ENCODE peak calls at places on chromosomes 2 and 18, in ten cellular contexts. One of them, this sample, is unnamed.

GRCh38 chr2:240997141-240997855 is 1.1 kb upstream of the SNED1 start:
- DNase-seq in epithelial cell of esophagus: no peak
- DNase-seq in mucosa of descending colon: peak
- DNase-seq in A549: no peak
- DNase-seq in fibroblast of mammary gland: peak
- DNase-seq in fibroblast of pulmonary artery: no peak
- DNase-seq in osteocyte: peak
- DNase-seq in coronary artery: peak
- DNase-seq in HFFc6: no peak
- DNase-seq in HCT116: no peak
- DNase-seq in this sample: peak

GRCh38 chr2:63488118-63488713 is 100.1 kb downstream of the WDPCP start:
- DNase-seq in HFFc6: peak
- DNase-seq in fibroblast of mammary gland: peak
- DNase-seq in mucosa of descending colon: no peak
- DNase-seq in fibroblast of pulmonary artery: peak
- DNase-seq in HCT116: peak
- DNase-seq in A549: peak
- DNase-seq in osteocyte: no peak
- DNase-seq in coronary artery: no peak
- DNase-seq in epithelial cell of esophagus: peak
- DNase-seq in this sample: no peak

GRCh38 chr2:18444806-18445205 is 115.6 kb downstream of the RDH14 start:
- DNase-seq in fibroblast of pulmonary artery: no peak
- DNase-seq in mucosa of descending colon: no peak
- DNase-seq in HFFc6: no peak
- DNase-seq in coronary artery: no peak
- DNase-seq in A549: no peak
- DNase-seq in epithelial cell of esophagus: no peak
- DNase-seq in fibroblast of mammary gland: peak
- DNase-seq in osteocyte: no peak
- DNase-seq in HCT116: no peak
- DNase-seq in this sample: no peak

GRCh38 chr2:208489687-208490086 is 83.1 kb downstream of the PTH2R start:
- DNase-seq in fibroblast of mammary gland: no peak
- DNase-seq in epithelial cell of esophagus: no peak
- DNase-seq in osteocyte: no peak
- DNase-seq in fibroblast of pulmonary artery: no peak
- DNase-seq in HFFc6: no peak
- DNase-seq in HCT116: no peak
- DNase-seq in A549: no peak
- DNase-seq in coronary artery: no peak
- DNase-seq in mucosa of descending colon: no peak
- DNase-seq in this sample: no peak

GRCh38 chr2:65991864-65992554 is 442.9 kb upstream of the MEIS1 start:
- DNase-seq in epithelial cell of esophagus: no peak
- DNase-seq in A549: no peak
- DNase-seq in mucosa of descending colon: no peak
- DNase-seq in fibroblast of pulmonary artery: no peak
- DNase-seq in coronary artery: no peak
- DNase-seq in osteocyte: no peak
- DNase-seq in HFFc6: no peak
- DNase-seq in fibroblast of mammary gland: no peak
- DNase-seq in HCT116: no peak
- DNase-seq in this sample: no peak

GRCh38 chr2:84906900-84907714 is 1.7 kb downstream of the TMSB10 start:
- DNase-seq in A549: peak
- DNase-seq in mucosa of descending colon: peak
- DNase-seq in HFFc6: peak
- DNase-seq in coronary artery: peak
- DNase-seq in fibroblast of mammary gland: peak
- DNase-seq in fibroblast of pulmonary artery: peak
- DNase-seq in HCT116: peak
- DNase-seq in epithelial cell of esophagus: peak
- DNase-seq in osteocyte: no peak
- DNase-seq in this sample: no peak

GRCh38 chr2:27724905-27725693 is 46.4 kb upstream of the MRPL33 start:
- DNase-seq in fibroblast of mammary gland: peak
- DNase-seq in HFFc6: peak
- DNase-seq in HCT116: no peak
- DNase-seq in mucosa of descending colon: no peak
- DNase-seq in coronary artery: no peak
- DNase-seq in A549: no peak
- DNase-seq in osteocyte: no peak
- DNase-seq in epithelial cell of esophagus: no peak
- DNase-seq in fibroblast of pulmonary artery: peak
- DNase-seq in this sample: no peak

GRCh38 chr2:74499269-74499939 is at the start of gene LBX2:
- DNase-seq in HFFc6: no peak
- DNase-seq in A549: no peak
- DNase-seq in fibroblast of pulmonary artery: peak
- DNase-seq in coronary artery: no peak
- DNase-seq in mucosa of descending colon: peak
- DNase-seq in osteocyte: no peak
- DNase-seq in fibroblast of mammary gland: no peak
- DNase-seq in epithelial cell of esophagus: no peak
- DNase-seq in HCT116: no peak
- DNase-seq in this sample: no peak

GRCh38 chr2:111135910-111136297 is 15.2 kb downstream of the BCL2L11 start:
- DNase-seq in epithelial cell of esophagus: no peak
- DNase-seq in fibroblast of pulmonary artery: peak
- DNase-seq in HCT116: no peak
- DNase-seq in fibroblast of mammary gland: peak
- DNase-seq in A549: peak
- DNase-seq in coronary artery: no peak
- DNase-seq in mucosa of descending colon: peak
- DNase-seq in HFFc6: no peak
- DNase-seq in osteocyte: no peak
- DNase-seq in this sample: no peak

GRCh38 chr2:236717719-236718118 is 148.1 kb downstream of the ACKR3 start:
- DNase-seq in fibroblast of mammary gland: no peak
- DNase-seq in mucosa of descending colon: no peak
- DNase-seq in epithelial cell of esophagus: peak
- DNase-seq in A549: no peak
- DNase-seq in fibroblast of pulmonary artery: no peak
- DNase-seq in coronary artery: no peak
- DNase-seq in HCT116: no peak
- DNase-seq in HFFc6: no peak
- DNase-seq in osteocyte: no peak
- DNase-seq in this sample: no peak

GRCh38 chr18:60987963-60988362 is 345.3 kb upstream of the CDH20 start:
- DNase-seq in osteocyte: no peak
- DNase-seq in HCT116: no peak
- DNase-seq in fibroblast of mammary gland: peak
- DNase-seq in A549: no peak
- DNase-seq in fibroblast of pulmonary artery: peak
- DNase-seq in mucosa of descending colon: no peak
- DNase-seq in coronary artery: no peak
- DNase-seq in epithelial cell of esophagus: no peak
- DNase-seq in HFFc6: no peak
- DNase-seq in this sample: no peak

GRCh38 chr2:235677276-235677788 is 183.5 kb downstream of the AGAP1 start:
- DNase-seq in coronary artery: no peak
- DNase-seq in mucosa of descending colon: no peak
- DNase-seq in A549: no peak
- DNase-seq in fibroblast of mammary gland: no peak
- DNase-seq in epithelial cell of esophagus: no peak
- DNase-seq in fibroblast of pulmonary artery: peak
- DNase-seq in osteocyte: no peak
- DNase-seq in HFFc6: no peak
- DNase-seq in HCT116: no peak
- DNase-seq in this sample: no peak

DNA sequence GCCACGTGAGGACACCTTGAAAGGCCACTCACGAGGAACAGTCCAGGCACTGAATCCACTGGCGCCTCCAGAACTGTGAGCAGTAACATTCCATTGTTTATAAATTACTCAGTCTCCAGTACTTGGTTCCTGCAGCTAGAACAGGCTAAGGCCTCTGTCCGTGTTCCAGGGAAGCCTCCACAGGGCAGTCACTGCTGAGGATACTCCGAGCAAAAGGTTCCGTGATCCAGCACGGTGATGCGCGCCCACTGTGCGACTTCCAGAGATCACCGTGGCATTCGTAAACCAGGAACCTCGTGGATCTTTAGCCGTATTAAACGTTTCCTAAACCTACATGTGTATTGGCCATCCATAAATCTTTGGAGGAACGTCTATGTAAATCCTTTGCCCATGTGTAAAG is 51.5 kb upstream of the SALL3 start:
- DNase-seq in mucosa of descending colon: no peak
- DNase-seq in A549: no peak
- DNase-seq in HFFc6: no peak
- DNase-seq in epithelial cell of esophagus: no peak
- DNase-seq in fibroblast of pulmonary artery: no peak
- DNase-seq in coronary artery: no peak
- DNase-seq in fibroblast of mammary gland: no peak
- DNase-seq in HCT116: no peak
- DNase-seq in osteocyte: no peak
- DNase-seq in this sample: no peak
- TF ChIP-seq CTCF in mucosa of descending colon: no peak
- TF ChIP-seq CTCF in A549: no peak
- TF ChIP-seq CTCF in HFFc6: no peak
- TF ChIP-seq CTCF in epithelial cell of esophagus: no peak
- TF ChIP-seq CTCF in fibroblast of pulmonary artery: no peak
- TF ChIP-seq CTCF in coronary artery: no peak
- TF ChIP-seq CTCF in fibroblast of mammary gland: no peak
- TF ChIP-seq CTCF in HCT116: no peak
- TF ChIP-seq CTCF in osteocyte: no peak
- TF ChIP-seq CTCF in this sample: no peak

GRCh38 chr2:212173771-212174510 is 364.7 kb downstream of the ERBB4 start:
- DNase-seq in osteocyte: no peak
- DNase-seq in mucosa of descending colon: no peak
- DNase-seq in HFFc6: no peak
- DNase-seq in HCT116: no peak
- DNase-seq in A549: no peak
- DNase-seq in fibroblast of mammary gland: no peak
- DNase-seq in epithelial cell of esophagus: peak
- DNase-seq in coronary artery: no peak
- DNase-seq in fibroblast of pulmonary artery: no peak
- DNase-seq in this sample: no peak

GRCh38 chr2:212176151-212176550 is 362.5 kb downstream of the ERBB4 start:
- DNase-seq in epithelial cell of esophagus: peak
- DNase-seq in osteocyte: no peak
- DNase-seq in A549: no peak
- DNase-seq in mucosa of descending colon: no peak
- DNase-seq in fibroblast of pulmonary artery: no peak
- DNase-seq in coronary artery: no peak
- DNase-seq in fibroblast of mammary gland: no peak
- DNase-seq in HCT116: no peak
- DNase-seq in HFFc6: no peak
- DNase-seq in this sample: no peak

GRCh38 chr2:212180684-212181083 is 357.9 kb downstream of the ERBB4 start:
- DNase-seq in coronary artery: no peak
- DNase-seq in A549: no peak
- DNase-seq in fibroblast of mammary gland: no peak
- DNase-seq in fibroblast of pulmonary artery: no peak
- DNase-seq in mucosa of descending colon: no peak
- DNase-seq in HFFc6: no peak
- DNase-seq in epithelial cell of esophagus: no peak
- DNase-seq in HCT116: no peak
- DNase-seq in osteocyte: no peak
- DNase-seq in this sample: no peak

GRCh38 chr2:212181646-212182045 is 357.0 kb downstream of the ERBB4 start:
- DNase-seq in epithelial cell of esophagus: no peak
- DNase-seq in HCT116: no peak
- DNase-seq in coronary artery: no peak
- DNase-seq in HFFc6: no peak
- DNase-seq in fibroblast of mammary gland: no peak
- DNase-seq in A549: no peak
- DNase-seq in fibroblast of pulmonary artery: no peak
- DNase-seq in osteocyte: no peak
- DNase-seq in mucosa of descending colon: no peak
- DNase-seq in this sample: no peak

DNA sequence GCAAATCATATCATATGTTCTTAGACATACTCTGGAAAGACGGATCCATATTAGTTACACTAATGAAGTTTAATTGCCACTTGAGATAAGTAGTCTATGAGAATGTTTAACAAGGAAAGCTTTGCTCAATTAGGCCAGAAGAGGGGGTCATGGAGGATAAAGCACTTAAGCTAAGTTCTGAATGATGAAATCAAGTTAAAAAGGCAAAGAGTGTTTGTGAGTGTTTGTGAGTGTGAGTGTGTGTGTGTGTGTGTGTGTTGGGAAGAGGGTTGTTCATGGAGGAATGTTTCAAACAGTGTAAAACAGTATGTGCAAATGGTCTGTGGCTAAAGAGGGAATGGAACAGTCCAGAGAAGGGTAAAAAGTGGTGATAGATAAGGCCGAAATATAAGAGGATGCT is 360.9 kb downstream of the ERBB4 start:
- DNase-seq in osteocyte: no peak
- DNase-seq in HFFc6: no peak
- DNase-seq in mucosa of descending colon: no peak
- DNase-seq in fibroblast of pulmonary artery: peak
- DNase-seq in A549: no peak
- DNase-seq in epithelial cell of esophagus: peak
- DNase-seq in coronary artery: no peak
- DNase-seq in fibroblast of mammary gland: peak
- DNase-seq in HCT116: peak
- DNase-seq in this sample: no peak
- TF ChIP-seq CTCF in osteocyte: peak
- TF ChIP-seq CTCF in HFFc6: no peak
- TF ChIP-seq CTCF in mucosa of descending colon: no peak
- TF ChIP-seq CTCF in fibroblast of pulmonary artery: peak
- TF ChIP-seq CTCF in A549: no peak
- TF ChIP-seq CTCF in epithelial cell of esophagus: peak
- TF ChIP-seq CTCF in coronary artery: no peak
- TF ChIP-seq CTCF in fibroblast of mammary gland: no peak
- TF ChIP-seq CTCF in HCT116: peak
- TF ChIP-seq CTCF in this sample: no peak

DNA sequence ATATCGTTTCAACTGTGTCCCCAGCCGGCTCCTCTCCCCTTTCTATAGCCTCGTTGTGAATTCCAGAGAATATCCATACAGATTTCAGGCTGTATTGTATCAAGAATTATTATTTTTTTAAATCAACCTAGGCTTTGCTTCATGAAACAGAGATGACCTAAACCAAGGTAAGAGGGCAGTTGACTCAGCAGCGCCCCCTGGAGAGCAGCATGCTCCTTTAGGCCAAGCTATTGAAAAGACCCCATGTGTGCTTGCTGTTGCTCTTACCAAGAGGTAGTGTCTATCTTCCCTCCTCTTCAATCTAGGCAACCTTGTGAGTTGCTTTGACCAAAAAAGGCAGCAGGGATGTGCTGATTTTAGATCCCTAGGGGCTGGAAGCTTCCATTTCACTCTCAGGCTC is 426.7 kb upstream of the SMIM21 start:
- DNase-seq in fibroblast of mammary gland: no peak
- DNase-seq in mucosa of descending colon: no peak
- DNase-seq in fibroblast of pulmonary artery: no peak
- DNase-seq in HCT116: peak
- DNase-seq in A549: peak
- DNase-seq in osteocyte: peak
- DNase-seq in coronary artery: no peak
- DNase-seq in epithelial cell of esophagus: no peak
- DNase-seq in HFFc6: no peak
- DNase-seq in this sample: no peak
- TF ChIP-seq CTCF in fibroblast of mammary gland: peak
- TF ChIP-seq CTCF in mucosa of descending colon: peak
- TF ChIP-seq CTCF in fibroblast of pulmonary artery: no peak
- TF ChIP-seq CTCF in HCT116: peak
- TF ChIP-seq CTCF in A549: no peak
- TF ChIP-seq CTCF in osteocyte: no peak
- TF ChIP-seq CTCF in coronary artery: no peak
- TF ChIP-seq CTCF in epithelial cell of esophagus: peak
- TF ChIP-seq CTCF in HFFc6: peak
- TF ChIP-seq CTCF in this sample: peak

GRCh38 chr2:46632349-46632748 is 153.0 kb downstream of the TMEM247 start:
- DNase-seq in HFFc6: peak
- DNase-seq in fibroblast of pulmonary artery: peak
- DNase-seq in A549: peak
- DNase-seq in epithelial cell of esophagus: peak
- DNase-seq in fibroblast of mammary gland: peak
- DNase-seq in HCT116: peak
- DNase-seq in coronary artery: no peak
- DNase-seq in osteocyte: no peak
- DNase-seq in mucosa of descending colon: no peak
- DNase-seq in this sample: no peak
- TF ChIP-seq CTCF in HFFc6: peak
- TF ChIP-seq CTCF in fibroblast of pulmonary artery: peak
- TF ChIP-seq CTCF in A549: peak
- TF ChIP-seq CTCF in epithelial cell of esophagus: peak
- TF ChIP-seq CTCF in fibroblast of mammary gland: peak
- TF ChIP-seq CTCF in HCT116: peak
- TF ChIP-seq CTCF in coronary artery: peak
- TF ChIP-seq CTCF in osteocyte: peak
- TF ChIP-seq CTCF in mucosa of descending colon: no peak
- TF ChIP-seq CTCF in this sample: peak

This sample was measured in type B pancreatic cell.